ENCODE peak calls at places on chromosomes 12 and 14, in nine cellular contexts. V is GM10248; C is AG09309; Y is Daoy; J is stimulated activated naive CD4-positive, alpha-beta T cell; O is IMR-90; G is DMS 273 treated with DMSO at 0.1 percent for 48 hours; W is NCI-H1105; M is stimulated activated CD8-positive, alpha-beta memory T cell treated with anti-CD3 and anti-CD28 coated beads, Interleukin-15, amount 100 ng/mL, for 1 hour. K is an unnamed sample.
A peak's percentile ranks its signal among the peaks of the same experiment; 100 is the strongest.

GRCh38 chr14:89443002-89443660 is 26.1 kb upstream of the FOXN3 start:
- DNase-seq in J (no peak), W (no peak), M (no peak), O (peak; percentile 66), G (no peak), V (no peak), C (no peak), Y (no peak), K (no peak)

GRCh38 chr12:94761559-94761958 is 111.2 kb upstream of the TMCC3 start:
- DNase-seq in M (no peak), O (peak; percentile 88), V (no peak), G (no peak), W (no peak), C (peak; percentile 52), Y (peak; percentile 91), J (no peak), K (no peak)

GRCh38 chr12:53623526-53623925 is 2.7 kb downstream of the ATF7 start:
- DNase-seq in C (no peak), J (no peak), W (no peak), O (peak; percentile 66), V (no peak), G (no peak), Y (no peak), M (no peak), K (no peak)

GRCh38 chr12:116736962-116737773 is 701 bp downstream of the SPRING1 start:
- DNase-seq in O (no peak), V (peak; percentile 22), W (no peak), Y (peak; percentile 25), C (no peak), M (no peak), G (no peak), J (no peak), K (no peak)

GRCh38 chr12:89768586-89769482 is 60.2 kb upstream of the ATP2B1 start:
- DNase-seq in C (peak; percentile 97), V (no peak), M (no peak), Y (peak; percentile 91), G (no peak), W (no peak), O (peak; percentile 98), J (no peak), K (no peak)

GRCh38 chr12:85036241-85036707 is at the start of the genes LRRIQ1 and TSPAN19:
- DNase-seq in O (peak; percentile 79), G (peak; percentile 66), J (no peak), W (peak; percentile 95), Y (peak; percentile 91), C (no peak), M (no peak), V (peak; percentile 57), K (peak; percentile 33)

GRCh38 chr12:101186291-101186690 is 23.7 kb downstream of the SLC5A8 start:
- DNase-seq in W (no peak), Y (no peak), C (no peak), O (no peak), V (no peak), G (no peak), M (no peak), J (no peak), K (no peak)

GRCh38 chr12:30694971-30695326 is 720 bp downstream of the IPO8 start:
- DNase-seq in W (peak; percentile 48), G (no peak), C (no peak), Y (peak; percentile 63), J (no peak), M (no peak), V (peak; percentile 20), O (peak; percentile 35), K (peak; percentile 33)

GRCh38 chr14:91405724-91406435 is 11.7 kb downstream of the CCDC88C start:
- DNase-seq in O (no peak), Y (no peak), G (no peak), W (no peak), J (no peak), M (no peak), C (no peak), V (no peak), K (no peak)

GRCh38 chr14:104980601-104981531 is 2.7 kb upstream of the AHNAK2 start:
- DNase-seq in W (no peak), C (no peak), O (no peak), V (no peak), J (no peak), Y (no peak), G (no peak), M (no peak), K (peak; percentile 12)

GRCh38 chr12:123845881-123846280 is 83.8 kb downstream of the DNAH10 start:
- DNase-seq in O (no peak), W (no peak), G (no peak), C (no peak), V (no peak), J (no peak), Y (no peak), M (no peak), K (no peak)